ENCODE peak calls at places on chromosomes 1 and 21, in five cellular contexts. One of them, this sample, is unnamed.

GRCh38 chr1:192805832-192806323 is 3.0 kb upstream of the RGS2 start:
- DNase-seq in tibial artery: no peak
- DNase-seq in IMR-90: peak; percentile 91
- DNase-seq in thoracic aorta: no peak
- DNase-seq in PC-3: peak; percentile 91
- DNase-seq in this sample: peak; percentile 86

GRCh38 chr1:59698386-59698785 is 116.4 kb upstream of the HOOK1 start:
- DNase-seq in tibial artery: no peak
- DNase-seq in IMR-90: no peak
- DNase-seq in thoracic aorta: no peak
- DNase-seq in PC-3: no peak
- DNase-seq in this sample: no peak

GRCh38 chr1:203465943-203466342 is 9.7 kb upstream of the PRELP start:
- DNase-seq in PC-3: no peak
- DNase-seq in thoracic aorta: no peak
- DNase-seq in IMR-90: no peak
- DNase-seq in tibial artery: peak; percentile 97
- DNase-seq in this sample: no peak

GRCh38 chr1:42931911-42932422 is 26.7 kb downstream of the SLC2A1 start:
- DNase-seq in tibial artery: peak; percentile 72
- DNase-seq in PC-3: peak; percentile 69
- DNase-seq in thoracic aorta: no peak
- DNase-seq in IMR-90: no peak
- DNase-seq in this sample: no peak

GRCh38 chr1:22283596-22283995 is 140.7 kb upstream of the WNT4 start:
- DNase-seq in thoracic aorta: no peak
- DNase-seq in PC-3: no peak
- DNase-seq in IMR-90: no peak
- DNase-seq in tibial artery: peak; percentile 21
- DNase-seq in this sample: no peak

GRCh38 chr1:212483154-212483505 is 50.4 kb downstream of the NENF start:
- DNase-seq in PC-3: no peak
- DNase-seq in IMR-90: no peak
- DNase-seq in tibial artery: peak; percentile 54
- DNase-seq in thoracic aorta: no peak
- DNase-seq in this sample: no peak

GRCh38 chr1:105416246-105416645 is 1640.2 kb upstream of the PRMT6 start:
- DNase-seq in thoracic aorta: no peak
- DNase-seq in tibial artery: no peak
- DNase-seq in IMR-90: no peak
- DNase-seq in PC-3: no peak
- DNase-seq in this sample: no peak

GRCh38 chr1:9901148-9902059 is 8.7 kb downstream of the CTNNBIP1 start:
- DNase-seq in PC-3: no peak
- DNase-seq in thoracic aorta: no peak
- DNase-seq in IMR-90: no peak
- DNase-seq in tibial artery: no peak
- DNase-seq in this sample: no peak

GRCh38 chr1:75838099-75838498 is 41.4 kb downstream of the MSH4 start:
- DNase-seq in IMR-90: no peak
- DNase-seq in PC-3: no peak
- DNase-seq in tibial artery: no peak
- DNase-seq in thoracic aorta: no peak
- DNase-seq in this sample: no peak

GRCh38 chr1:151710187-151710586 is 6.4 kb downstream of the CELF3 start:
- DNase-seq in IMR-90: peak; percentile 55
- DNase-seq in tibial artery: no peak
- DNase-seq in thoracic aorta: no peak
- DNase-seq in PC-3: no peak
- DNase-seq in this sample: no peak

GRCh38 chr1:205974712-205975111 is 28.5 kb downstream of the RAB7B start:
- DNase-seq in PC-3: no peak
- DNase-seq in tibial artery: no peak
- DNase-seq in thoracic aorta: no peak
- DNase-seq in IMR-90: no peak
- DNase-seq in this sample: no peak

GRCh38 chr1:87794788-87795614 is 466.3 kb downstream of the LMO4 start:
- DNase-seq in IMR-90: peak; percentile 87
- DNase-seq in tibial artery: no peak
- DNase-seq in thoracic aorta: no peak
- DNase-seq in PC-3: peak; percentile 94
- DNase-seq in this sample: peak; percentile 84

GRCh38 chr21:23579573-23579972 is 2027.7 kb downstream of the MRPL39 start:
- DNase-seq in IMR-90: no peak
- DNase-seq in thoracic aorta: no peak
- DNase-seq in tibial artery: no peak
- DNase-seq in PC-3: no peak
- DNase-seq in this sample: no peak

GRCh38 chr1:85607126-85607912 is 26.8 kb downstream of the CCN1 start:
- DNase-seq in thoracic aorta: no peak
- DNase-seq in PC-3: peak; percentile 99
- DNase-seq in tibial artery: no peak
- DNase-seq in IMR-90: peak; percentile 100
- DNase-seq in this sample: peak; percentile 93

GRCh38 chr1:23709229-23709628 is 17.6 kb downstream of the RPL11 start:
- DNase-seq in tibial artery: no peak
- DNase-seq in IMR-90: no peak
- DNase-seq in thoracic aorta: no peak
- DNase-seq in PC-3: no peak
- DNase-seq in this sample: no peak

GRCh38 chr1:164712131-164713031 is 153.4 kb downstream of the PBX1 start:
- DNase-seq in IMR-90: peak; percentile 27
- DNase-seq in thoracic aorta: no peak
- DNase-seq in tibial artery: peak; percentile 68
- DNase-seq in PC-3: peak; percentile 46
- DNase-seq in this sample: no peak

GRCh38 chr1:112974646-112975045 is 18.6 kb upstream of the SLC16A1 start:
- DNase-seq in tibial artery: no peak
- DNase-seq in PC-3: no peak
- DNase-seq in IMR-90: no peak
- DNase-seq in thoracic aorta: no peak
- DNase-seq in this sample: no peak

GRCh38 chr1:116321766-116322175 is 51.3 kb upstream of the ATP1A1 start:
- DNase-seq in IMR-90: no peak
- DNase-seq in thoracic aorta: no peak
- DNase-seq in tibial artery: no peak
- DNase-seq in PC-3: no peak
- DNase-seq in this sample: no peak

GRCh38 chr1:56094168-56094567 is 485.2 kb downstream of the PLPP3 start:
- DNase-seq in IMR-90: no peak
- DNase-seq in thoracic aorta: no peak
- DNase-seq in PC-3: no peak
- DNase-seq in tibial artery: no peak
- DNase-seq in this sample: no peak

GRCh38 chr1:19869929-19870328 is 12.3 kb upstream of the OTUD3 start:
- DNase-seq in thoracic aorta: no peak
- DNase-seq in PC-3: peak; percentile 59
- DNase-seq in tibial artery: no peak
- DNase-seq in IMR-90: peak; percentile 58
- DNase-seq in this sample: no peak

GRCh38 chr1:32886012-32886827 is at the start of gene HPCA:
- DNase-seq in IMR-90: peak; percentile 48
- DNase-seq in tibial artery: no peak
- DNase-seq in thoracic aorta: no peak
- DNase-seq in PC-3: peak; percentile 51
- DNase-seq in this sample: peak; percentile 61

GRCh38 chr1:94686882-94687281 is 133.3 kb upstream of the SLC44A3 start:
- DNase-seq in PC-3: no peak
- DNase-seq in IMR-90: no peak
- DNase-seq in thoracic aorta: no peak
- DNase-seq in tibial artery: no peak
- DNase-seq in this sample: no peak
- TF ChIP-seq CTCF in PC-3: no peak
- TF ChIP-seq CTCF in IMR-90: no peak
- TF ChIP-seq CTCF in thoracic aorta: no peak
- TF ChIP-seq CTCF in tibial artery: no peak
- TF ChIP-seq CTCF in this sample: no peak

GRCh38 chr1:155018617-155019348 is 14.8 kb downstream of the DCST2 start:
- DNase-seq in PC-3: no peak
- DNase-seq in tibial artery: peak; percentile 59
- DNase-seq in thoracic aorta: no peak
- DNase-seq in IMR-90: no peak
- DNase-seq in this sample: no peak

GRCh38 chr1:155016231-155016831 is 13.7 kb downstream of the ZBTB7B start:
- DNase-seq in PC-3: no peak
- DNase-seq in thoracic aorta: no peak
- DNase-seq in tibial artery: no peak
- DNase-seq in IMR-90: no peak
- DNase-seq in this sample: no peak

GRCh38 chr1:155017021-155017945 is 14.7 kb downstream of the ZBTB7B start:
- DNase-seq in IMR-90: peak; percentile 83
- DNase-seq in thoracic aorta: peak; percentile 70
- DNase-seq in tibial artery: peak; percentile 96
- DNase-seq in PC-3: peak; percentile 99
- DNase-seq in this sample: peak; percentile 93

GRCh38 chr1:155019377-155020245 is 14.0 kb downstream of the DCST2 start:
- DNase-seq in PC-3: no peak
- DNase-seq in thoracic aorta: no peak
- DNase-seq in IMR-90: no peak
- DNase-seq in tibial artery: peak; percentile 56
- DNase-seq in this sample: no peak

GRCh38 chr1:155017946-155018316 is 15.3 kb downstream of the ZBTB7B start:
- DNase-seq in PC-3: no peak
- DNase-seq in tibial artery: peak; percentile 65
- DNase-seq in thoracic aorta: no peak
- DNase-seq in IMR-90: no peak
- DNase-seq in this sample: no peak
- H3K27ac ChIP-seq in PC-3: peak overlapping the region; percentile 87
- H3K27ac ChIP-seq in tibial artery: peak overlapping the region; percentile 83
- H3K27ac ChIP-seq in thoracic aorta: peak overlapping the region; percentile 95
- H3K27ac ChIP-seq in IMR-90: no peak overlapping the region
- H3K27ac ChIP-seq in this sample: peak overlapping the region; percentile 100

GRCh38 chr1:50097041-50097739 is 11.5 kb upstream of the ELAVL4 start:
- DNase-seq in tibial artery: no peak
- DNase-seq in PC-3: no peak
- DNase-seq in thoracic aorta: no peak
- DNase-seq in IMR-90: no peak
- DNase-seq in this sample: no peak

GRCh38 chr1:50098490-50099109 is 10.1 kb upstream of the ELAVL4 start:
- DNase-seq in IMR-90: no peak
- DNase-seq in PC-3: no peak
- DNase-seq in thoracic aorta: no peak
- DNase-seq in tibial artery: no peak
- DNase-seq in this sample: no peak

GRCh38 chr1:50103615-50104081 is 5.1 kb upstream of the ELAVL4 start:
- DNase-seq in IMR-90: no peak
- DNase-seq in thoracic aorta: no peak
- DNase-seq in tibial artery: no peak
- DNase-seq in PC-3: no peak
- DNase-seq in this sample: no peak

GRCh38 chr1:50095716-50096115 is 13.0 kb upstream of the ELAVL4 start:
- DNase-seq in IMR-90: no peak
- DNase-seq in thoracic aorta: no peak
- DNase-seq in tibial artery: no peak
- DNase-seq in PC-3: no peak
- DNase-seq in this sample: no peak

DNA sequence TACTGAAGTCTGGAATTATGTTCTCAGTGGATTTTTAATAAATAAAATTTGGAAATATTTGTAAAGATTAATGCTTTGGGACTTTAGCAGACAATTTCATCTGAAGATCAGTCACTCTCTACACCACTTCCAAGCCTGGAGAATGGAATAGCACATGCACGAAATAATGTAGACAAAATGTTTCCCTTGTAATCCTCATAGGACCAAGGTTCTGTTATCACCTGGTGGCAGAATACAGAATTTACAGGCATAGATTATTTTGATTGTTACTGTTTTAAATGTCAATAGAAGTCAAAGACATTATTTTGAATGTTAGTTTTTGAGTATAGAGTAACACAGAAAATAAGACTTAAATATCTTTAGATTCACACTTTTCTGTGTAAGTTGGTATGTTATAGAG is 9.1 kb upstream of the ELAVL4 start:
- DNase-seq in IMR-90: no peak
- DNase-seq in tibial artery: no peak
- DNase-seq in thoracic aorta: no peak
- DNase-seq in PC-3: no peak
- DNase-seq in this sample: no peak
- TF ChIP-seq CTCF in IMR-90: no peak
- TF ChIP-seq CTCF in tibial artery: no peak
- TF ChIP-seq CTCF in thoracic aorta: no peak
- TF ChIP-seq CTCF in PC-3: peak; percentile 47
- TF ChIP-seq CTCF in this sample: no peak

DNA sequence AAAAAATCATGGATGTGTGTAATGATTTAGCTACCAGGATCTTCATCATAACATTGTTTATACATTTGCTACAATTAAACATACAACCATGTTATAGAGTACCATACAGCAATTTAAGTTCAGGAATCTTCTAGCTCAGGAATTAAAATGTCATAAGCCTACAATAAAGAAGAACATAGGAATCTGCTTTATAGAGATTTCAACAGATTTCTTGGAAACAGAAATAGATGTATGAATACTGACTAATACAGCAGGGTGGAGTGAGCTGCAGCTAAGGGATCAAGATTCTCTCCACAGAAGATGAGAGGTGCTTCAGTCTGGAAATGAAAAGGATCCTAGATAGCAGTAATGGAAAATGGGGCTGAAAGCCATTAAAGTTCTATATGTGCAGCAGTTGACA is 74.0 kb downstream of the DNTTIP2 start:
- DNase-seq in PC-3: peak; percentile 46
- DNase-seq in thoracic aorta: no peak
- DNase-seq in IMR-90: peak; percentile 47
- DNase-seq in tibial artery: no peak
- DNase-seq in this sample: no peak
- H3K27ac ChIP-seq in PC-3: peak overlapping the region; percentile 96
- H3K27ac ChIP-seq in thoracic aorta: peak overlapping the region; percentile 61
- H3K27ac ChIP-seq in IMR-90: peak overlapping the region; percentile 60
- H3K27ac ChIP-seq in tibial artery: peak overlapping the region; percentile 10
- H3K27ac ChIP-seq in this sample: no peak overlapping the region

GRCh38 chr1:11719313-11720032 is 16.5 kb upstream of the AGTRAP start:
- DNase-seq in IMR-90: peak; percentile 61
- DNase-seq in PC-3: peak; percentile 69
- DNase-seq in thoracic aorta: peak; percentile 63
- DNase-seq in tibial artery: peak; percentile 89
- DNase-seq in this sample: peak; percentile 25

GRCh38 chr1:11714831-11715574 is 20.9 kb upstream of the AGTRAP start:
- DNase-seq in thoracic aorta: no peak
- DNase-seq in PC-3: no peak
- DNase-seq in tibial artery: no peak
- DNase-seq in IMR-90: no peak
- DNase-seq in this sample: no peak

GRCh38 chr1:11720523-11720922 is 15.4 kb upstream of the AGTRAP start:
- DNase-seq in IMR-90: no peak
- DNase-seq in PC-3: no peak
- DNase-seq in thoracic aorta: no peak
- DNase-seq in tibial artery: peak; percentile 73
- DNase-seq in this sample: no peak

GRCh38 chr1:11721301-11721700 is 14.6 kb upstream of the AGTRAP start:
- DNase-seq in IMR-90: no peak
- DNase-seq in thoracic aorta: no peak
- DNase-seq in tibial artery: no peak
- DNase-seq in PC-3: no peak
- DNase-seq in this sample: no peak

GRCh38 chr1:11720033-11720376 is 15.9 kb upstream of the AGTRAP start:
- DNase-seq in PC-3: no peak
- DNase-seq in tibial artery: no peak
- DNase-seq in IMR-90: no peak
- DNase-seq in thoracic aorta: no peak
- DNase-seq in this sample: no peak
- TF ChIP-seq CTCF in PC-3: peak; percentile 0
- TF ChIP-seq CTCF in tibial artery: no peak
- TF ChIP-seq CTCF in IMR-90: no peak
- TF ChIP-seq CTCF in thoracic aorta: no peak
- TF ChIP-seq CTCF in this sample: peak; percentile 60